ENCODE peak calls at places on chromosomes 16 and 17, in ten cellular contexts. F, L, N, U, A, M, X, T, V and J are unnamed samples.

GRCh38 chr16:68884391-68884790 is 41.1 kb downstream of the TANGO6 start:
- DNase-seq in F (no peak), L (no peak), N (no peak), U (no peak), A (no peak), M (no peak), X (no peak), T (no peak), V (no peak), J (no peak)

GRCh38 chr16:4641306-4641687 is 16.7 kb downstream of the MGRN1 start:
- DNase-seq in F (no peak), L (no peak), N (no peak), U (no peak), A (no peak), M (no peak), X (no peak), T (no peak), V (no peak), J (no peak)

GRCh38 chr17:68800731-68801130 is 154.5 kb downstream of the ABCA8 start:
- DNase-seq in F (no peak), L (no peak), N (no peak), U (no peak), A (no peak), M (no peak), X (no peak), T (no peak), V (no peak), J (no peak)

GRCh38 chr16:74201561-74201960 is 95.1 kb upstream of the PSMD7 start:
- DNase-seq in F (no peak), L (no peak), N (no peak), U (no peak), A (no peak), M (no peak), X (no peak), T (no peak), V (no peak), J (no peak)

GRCh38 chr16:23838485-23839142 is 2.8 kb downstream of the PRKCB start:
- DNase-seq in F (no peak), L (no peak), N (no peak), U (no peak), A (no peak), M (no peak), X (no peak), T (no peak), V (no peak), J (no peak)

GRCh38 chr17:81457396-81457795 is 55.2 kb downstream of the ACTG1 start:
- DNase-seq in F (no peak), L (no peak), N (no peak), U (no peak), A (no peak), M (no peak), X (no peak), T (no peak), V (no peak), J (no peak)

GRCh38 chr17:30421592-30421991 is 42.9 kb downstream of the CPD start:
- DNase-seq in F (no peak), L (no peak), N (no peak), U (no peak), A (no peak), M (no peak), X (no peak), T (no peak), V (no peak), J (no peak)

GRCh38 chr16:77555781-77556180 is 120.9 kb upstream of the ADAMTS18 start:
- DNase-seq in F (no peak), L (no peak), N (peak; percentile 60), U (peak; percentile 28), A (no peak), M (no peak), X (no peak), T (no peak), V (no peak), J (no peak)

GRCh38 chr16:58264961-58265479 is 29.8 kb downstream of the PRSS54 start:
- DNase-seq in F (peak; percentile 27), L (no peak), N (peak; percentile 5), U (peak; percentile 93), A (no peak), M (no peak), X (peak; percentile 43), T (peak; percentile 1), V (peak; percentile 80), J (peak; percentile 89)

GRCh38 chr16:3909791-3910583 is 29.5 kb upstream of the CREBBP start:
- DNase-seq in F (no peak), L (no peak), N (no peak), U (no peak), A (peak; percentile 32), M (no peak), X (no peak), T (no peak), V (no peak), J (no peak)

GRCh38 chr17:50430731-50431130 is 4.7 kb downstream of the ACSF2 start:
- DNase-seq in F (no peak), L (no peak), N (no peak), U (no peak), A (no peak), M (no peak), X (no peak), T (no peak), V (no peak), J (no peak)

GRCh38 chr17:53627511-53627910 is 195.2 kb upstream of the KIF2B start:
- DNase-seq in F (no peak), L (no peak), N (no peak), U (peak; percentile 65), A (no peak), M (no peak), X (no peak), T (no peak), V (peak; percentile 5), J (peak; percentile 53)

GRCh38 chr17:35804658-35805192 is 4.6 kb upstream of the TAF15 start:
- DNase-seq in F (peak; percentile 90), L (no peak), N (peak; percentile 37), U (peak; percentile 87), A (no peak), M (no peak), X (peak; percentile 64), T (peak; percentile 58), V (peak; percentile 82), J (peak; percentile 81)

GRCh38 chr16:56519459-56520250 is at the start of gene BBS2:
- DNase-seq in F (peak; percentile 92), L (peak; percentile 94), N (peak; percentile 93), U (peak; percentile 85), A (peak; percentile 93), M (peak; percentile 84), X (peak; percentile 95), T (peak; percentile 90), V (peak; percentile 80), J (peak; percentile 80)

GRCh38 chr16:11629071-11630030 is 38.9 kb upstream of the SNN start:
- DNase-seq in F (no peak), L (no peak), N (no peak), U (no peak), A (peak; percentile 68), M (no peak), X (no peak), T (no peak), V (no peak), J (no peak)

GRCh38 chr16:70695351-70696070 is 9.7 kb upstream of the MTSS2 start:
- DNase-seq in F (peak; percentile 53), L (no peak), N (peak; percentile 70), U (peak; percentile 79), A (peak; percentile 73), M (no peak), X (peak; percentile 54), T (no peak), V (no peak), J (no peak)

GRCh38 chr16:20774703-20775362 is 11.0 kb downstream of the ACSM3 start:
- DNase-seq in F (peak; percentile 77), L (peak; percentile 71), N (peak; percentile 63), U (peak; percentile 82), A (peak; percentile 86), M (peak; percentile 9), X (peak; percentile 84), T (no peak), V (peak; percentile 72), J (peak; percentile 75)

GRCh38 chr17:67027031-67027628 is 17.2 kb upstream of the CACNG1 start:
- DNase-seq in F (no peak), L (no peak), N (no peak), U (peak; percentile 57), A (no peak), M (no peak), X (peak; percentile 34), T (no peak), V (peak; percentile 79), J (peak; percentile 33)

GRCh38 chr17:49290690-49291326 is 60.2 kb upstream of the PHOSPHO1 start:
- DNase-seq in F (peak; percentile 32), L (no peak), N (no peak), U (peak; percentile 20), A (no peak), M (no peak), X (peak; percentile 39), T (no peak), V (peak; percentile 30), J (peak; percentile 28)

GRCh38 chr17:38464251-38464722 is 36.0 kb downstream of the ARHGAP23 start:
- DNase-seq in F (no peak), L (no peak), N (peak; percentile 45), U (peak; percentile 78), A (no peak), M (no peak), X (no peak), T (peak; percentile 85), V (no peak), J (peak; percentile 24)

GRCh38 chr17:82399030-82399429 is 19.1 kb upstream of the HEXD start:
- DNase-seq in F (no peak), L (no peak), N (no peak), U (no peak), A (no peak), M (no peak), X (no peak), T (no peak), V (no peak), J (peak; percentile 87)

GRCh38 chr16:617855-618254 is 12.9 kb upstream of the WFIKKN1 start:
- DNase-seq in F (no peak), L (no peak), N (no peak), U (no peak), A (peak; percentile 72), M (no peak), X (no peak), T (no peak), V (no peak), J (no peak)

GRCh38 chr16:2019500-2019899 is at the start of gene NPW:
- DNase-seq in F (no peak), L (no peak), N (peak; percentile 29), U (no peak), A (no peak), M (no peak), X (peak; percentile 36), T (no peak), V (no peak), J (no peak)

GRCh38 chr16:81461243-81461642 is 16.6 kb downstream of the CMIP start:
- DNase-seq in F (no peak), L (no peak), N (no peak), U (no peak), A (no peak), M (no peak), X (no peak), T (no peak), V (no peak), J (no peak)

GRCh38 chr17:57909548-57909947 is 45.7 kb downstream of the CUEDC1 start:
- DNase-seq in F (no peak), L (no peak), N (no peak), U (no peak), A (no peak), M (no peak), X (no peak), T (no peak), V (no peak), J (no peak)

GRCh38 chr17:20611314-20611713 is 31.8 kb downstream of the CDRT15L2 start:
- DNase-seq in F (no peak), L (no peak), N (no peak), U (no peak), A (no peak), M (no peak), X (no peak), T (no peak), V (no peak), J (no peak)

GRCh38 chr17:82275326-82275725 is 1.8 kb upstream of the CSNK1D start:
- DNase-seq in F (no peak), L (no peak), N (no peak), U (no peak), A (no peak), M (no peak), X (no peak), T (no peak), V (no peak), J (no peak)

GRCh38 chr16:57409870-57410585 is 5.5 kb downstream of the CCL17 start:
- DNase-seq in F (no peak), L (no peak), N (no peak), U (no peak), A (no peak), M (no peak), X (no peak), T (no peak), V (no peak), J (peak; percentile 21)